ENCODE peak calls at places on chromosomes 6 and 20, in four cellular contexts. J is astrocyte of the cerebellum, T is SK-N-SH, I is tibial artery. C is an unnamed sample.

GRCh38 chr6:110877154-110877564 is 2.6 kb downstream of the AMD1 start:
- DNase-seq in J (no peak), I (no peak), T (no peak), C (no peak)

GRCh38 chr6:75155586-75155985 is 50.3 kb downstream of the COL12A1 start:
- DNase-seq in J (no peak), T (no peak), I (no peak), C (no peak)

GRCh38 chr6:101878554-101879276 is 485.2 kb downstream of the GRIK2 start:
- DNase-seq in J (no peak), T (no peak), I (no peak), C (no peak)

GRCh38 chr20:401682-402495 is 6.2 kb upstream of the RBCK1 start:
- DNase-seq in T (no peak), I (no peak), J (no peak), C (peak; percentile 100)

GRCh38 chr6:87944541-87944954 is 103.1 kb upstream of the SPACA1 start:
- DNase-seq in T (peak; percentile 10), I (peak; percentile 84), J (peak; percentile 12), C (no peak)

GRCh38 chr6:50899306-50899840 is 80.7 kb downstream of the TFAP2B start:
- DNase-seq in I (no peak), T (no peak), J (no peak), C (no peak)

GRCh38 chr20:50981714-50982048 is 23.1 kb downstream of the MOCS3 start:
- DNase-seq in T (no peak), I (no peak), J (no peak), C (no peak)

GRCh38 chr6:147283460-147283859 is 79.2 kb downstream of the STXBP5 start:
- DNase-seq in T (no peak), I (no peak), J (no peak), C (no peak)

GRCh38 chr6:168037242-168037641 is 39.8 kb downstream of the KIF25 start:
- DNase-seq in I (no peak), T (no peak), J (no peak), C (no peak)

GRCh38 chr20:10795286-10796026 is 121.7 kb upstream of the JAG1 start:
- DNase-seq in I (no peak), J (no peak), T (no peak), C (no peak)

GRCh38 chr6:71403422-71404134 is 115.0 kb downstream of the OGFRL1 start:
- DNase-seq in I (no peak), T (no peak), J (no peak), C (no peak)

GRCh38 chr6:31479933-31480535 is 17.9 kb upstream of the MICB start:
- DNase-seq in I (no peak), T (no peak), J (no peak), C (no peak)

GRCh38 chr6:12126051-12126450 is 113.9 kb downstream of the HIVEP1 start:
- DNase-seq in I (no peak), J (no peak), T (no peak), C (no peak)

GRCh38 chr6:168127384-168127868 is 48.4 kb upstream of the FRMD1 start:
- DNase-seq in I (no peak), J (no peak), T (no peak), C (no peak)

GRCh38 chr20:48760403-48760889 is 67.4 kb downstream of the PREX1 start:
- DNase-seq in I (no peak), T (no peak), J (no peak), C (no peak)

GRCh38 chr6:42306439-42307140 is 88.9 kb upstream of the MRPS10 start:
- DNase-seq in T (no peak), I (no peak), J (no peak), C (no peak)

GRCh38 chr6:145960918-145961604 is 3.1 kb downstream of the SHPRH start:
- DNase-seq in I (no peak), T (no peak), J (peak; percentile 81), C (no peak)

GRCh38 chr6:128438311-128438916 is 82.0 kb downstream of the PTPRK start:
- DNase-seq in J (no peak), T (no peak), I (no peak), C (no peak)

GRCh38 chr6:35801148-35801547 is 4.0 kb upstream of the LHFPL5 start:
- DNase-seq in T (no peak), J (no peak), I (no peak), C (no peak)

GRCh38 chr6:35808688-35809087 is 3.5 kb downstream of the LHFPL5 start:
- DNase-seq in J (no peak), T (no peak), I (no peak), C (no peak)

GRCh38 chr6:35810831-35811698 is 5.9 kb downstream of the LHFPL5 start:
- DNase-seq in T (no peak), J (no peak), I (no peak), C (peak; percentile 86)

DNA sequence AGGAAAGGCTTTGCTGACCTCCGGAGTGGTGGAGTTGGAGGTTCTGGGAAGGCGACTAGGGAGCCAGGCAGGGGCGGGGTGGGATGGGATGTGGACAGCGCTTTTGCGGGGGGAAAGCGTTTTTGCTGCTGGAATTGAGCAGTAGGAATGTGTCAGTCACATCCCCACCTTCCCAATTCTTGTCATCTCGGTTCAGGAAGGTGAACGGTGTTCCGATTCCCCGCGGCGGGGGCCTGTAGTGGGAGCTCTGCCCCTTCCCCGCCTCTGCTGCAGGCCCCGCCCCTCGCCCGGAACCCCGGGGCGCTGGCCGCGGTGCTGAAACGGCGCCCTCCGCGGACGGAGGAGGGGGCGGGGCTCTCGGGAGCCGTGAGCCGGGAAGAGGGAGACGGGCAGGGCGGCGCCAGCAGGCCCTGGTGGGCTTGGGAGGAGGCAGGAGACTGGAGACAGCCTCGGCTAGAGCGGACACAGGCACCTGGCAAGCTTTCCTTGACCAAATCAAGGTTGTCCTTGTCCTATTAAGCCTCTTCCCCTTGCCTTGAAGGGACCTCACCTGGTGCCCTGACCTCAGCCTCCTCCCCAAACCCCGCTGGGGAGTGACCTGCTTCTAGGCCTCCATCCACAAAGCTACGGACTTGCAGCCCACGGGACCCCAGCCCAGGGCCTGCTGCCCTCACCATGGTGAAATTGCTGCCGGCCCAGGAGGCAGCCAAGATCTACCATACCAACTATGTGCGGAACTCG is at the start of gene LHFPL5:
- DNase-seq in I (no peak), T (peak; percentile 95), J (no peak), C (no peak)
- H3K4me3 ChIP-seq in I (no peak within 1 kb of the TSS), T (peak within 1 kb of the TSS; percentile 43), J (peak within 1 kb of the TSS; percentile 23), C (peak within 1 kb of the TSS; percentile 49)

DNA sequence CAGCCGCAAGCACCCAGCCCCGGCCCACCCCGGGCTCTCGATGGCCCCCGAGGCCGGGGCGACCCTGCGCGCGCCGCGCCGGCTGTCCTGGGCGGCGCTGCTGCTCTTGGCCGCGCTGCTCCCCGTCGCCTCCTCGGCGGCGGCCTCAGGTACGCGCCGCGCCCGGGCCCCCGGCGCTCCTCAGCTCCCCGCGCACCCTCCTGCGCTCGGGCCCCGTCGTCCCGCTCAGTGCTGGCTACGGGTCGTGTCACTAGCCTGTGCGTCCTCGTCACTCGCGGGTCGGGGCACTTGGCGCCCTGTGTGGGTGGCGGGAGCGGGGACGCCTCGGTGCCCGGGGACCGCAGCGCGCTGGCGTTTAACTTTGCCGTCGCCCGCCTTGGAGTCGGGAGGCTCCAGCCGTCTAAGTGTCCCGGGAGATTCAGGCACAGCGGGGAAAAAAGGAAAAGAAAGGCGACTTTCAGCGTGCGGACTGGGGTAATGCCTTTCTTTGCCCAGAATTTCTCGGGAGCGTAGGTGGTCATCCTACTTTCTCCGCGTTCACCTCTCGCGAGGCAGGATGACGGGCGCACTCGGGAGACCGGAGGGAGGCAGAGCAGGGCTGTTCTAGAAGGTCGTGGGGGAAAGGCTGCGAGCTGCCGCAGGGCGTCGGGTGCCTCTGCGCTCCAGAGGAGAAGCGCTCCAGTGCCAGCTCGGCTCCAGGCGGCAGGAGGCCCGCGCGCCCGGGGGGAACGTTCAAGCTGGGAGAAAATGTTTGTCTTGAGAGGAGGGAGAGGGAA is 545 bp downstream of the FNDC1 start:
- DNase-seq in I (no peak), T (peak; percentile 47), J (peak; percentile 37), C (no peak)
- H3K4me3 ChIP-seq in I (peak overlapping the region; percentile 55), T (no peak overlapping the region), J (peak overlapping the region; percentile 51), C (peak overlapping the region; percentile 43)

DNA sequence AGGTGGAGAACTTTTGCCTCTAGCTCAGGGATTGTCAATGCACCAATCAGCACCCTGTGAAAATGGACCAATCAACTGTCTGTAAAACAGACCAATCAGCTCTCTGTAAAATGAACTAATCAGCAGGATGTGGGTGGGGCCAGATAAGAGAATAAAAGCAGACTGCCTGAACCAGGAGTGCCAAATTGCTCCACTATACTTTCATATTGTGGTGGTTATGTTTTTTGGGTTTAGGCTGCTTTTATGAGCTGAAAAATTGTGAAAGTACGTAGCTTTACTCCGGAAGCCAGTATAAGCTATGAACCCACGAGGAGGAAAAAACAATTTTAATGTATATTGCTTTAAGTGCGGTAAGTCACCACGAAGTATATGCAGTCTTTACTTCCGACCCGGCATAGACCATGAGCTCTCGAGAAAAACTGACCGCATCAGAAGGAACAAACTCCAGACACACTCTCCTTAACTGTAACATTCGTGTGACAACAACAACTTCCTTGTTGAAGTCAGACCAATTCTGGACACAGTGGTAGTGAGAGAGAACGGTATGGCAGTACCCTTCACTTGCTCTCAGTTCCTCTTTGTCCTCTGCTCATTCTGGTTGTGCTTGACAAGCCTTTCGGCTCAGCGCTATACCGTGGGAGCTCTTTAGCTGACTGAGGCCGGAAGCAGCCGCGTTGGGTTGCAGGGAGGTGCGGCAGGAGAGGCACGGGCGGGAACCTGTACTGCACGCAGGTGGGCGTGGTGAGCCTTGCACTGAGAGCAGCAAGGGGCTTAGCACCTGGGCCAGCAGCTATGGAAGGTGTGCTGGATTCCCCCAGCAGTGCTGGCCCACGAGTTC is 81.9 kb upstream of the E2F3 start:
- DNase-seq in I (peak; percentile 30), J (no peak), T (no peak), C (no peak)
- H3K4me3 ChIP-seq in I (no peak overlapping the region), J (no peak overlapping the region), T (no peak overlapping the region), C (no peak overlapping the region)

GRCh38 chr6:143744593-143745151 is 66.9 kb downstream of the PHACTR2 start:
- DNase-seq in T (no peak), J (no peak), I (no peak), C (no peak)

GRCh38 chr6:143746202-143747119 is 68.7 kb downstream of the PHACTR2 start:
- DNase-seq in J (no peak), T (no peak), I (no peak), C (no peak)

GRCh38 chr6:143743256-143744166 is 65.7 kb downstream of the PHACTR2 start:
- DNase-seq in T (no peak), I (no peak), J (peak; percentile 27), C (no peak)

GRCh38 chr6:143747347-143747842 is 69.6 kb downstream of the PHACTR2 start:
- DNase-seq in J (no peak), I (no peak), T (no peak), C (no peak)

GRCh38 chr6:143745160-143746133 is 67.7 kb downstream of the PHACTR2 start:
- DNase-seq in T (peak; percentile 19), J (peak; percentile 80), I (no peak), C (peak; percentile 48)
- H3K4me3 ChIP-seq in T (no peak overlapping the region), J (peak overlapping the region; percentile 7), I (peak overlapping the region; percentile 24), C (peak overlapping the region; percentile 31)

DNA sequence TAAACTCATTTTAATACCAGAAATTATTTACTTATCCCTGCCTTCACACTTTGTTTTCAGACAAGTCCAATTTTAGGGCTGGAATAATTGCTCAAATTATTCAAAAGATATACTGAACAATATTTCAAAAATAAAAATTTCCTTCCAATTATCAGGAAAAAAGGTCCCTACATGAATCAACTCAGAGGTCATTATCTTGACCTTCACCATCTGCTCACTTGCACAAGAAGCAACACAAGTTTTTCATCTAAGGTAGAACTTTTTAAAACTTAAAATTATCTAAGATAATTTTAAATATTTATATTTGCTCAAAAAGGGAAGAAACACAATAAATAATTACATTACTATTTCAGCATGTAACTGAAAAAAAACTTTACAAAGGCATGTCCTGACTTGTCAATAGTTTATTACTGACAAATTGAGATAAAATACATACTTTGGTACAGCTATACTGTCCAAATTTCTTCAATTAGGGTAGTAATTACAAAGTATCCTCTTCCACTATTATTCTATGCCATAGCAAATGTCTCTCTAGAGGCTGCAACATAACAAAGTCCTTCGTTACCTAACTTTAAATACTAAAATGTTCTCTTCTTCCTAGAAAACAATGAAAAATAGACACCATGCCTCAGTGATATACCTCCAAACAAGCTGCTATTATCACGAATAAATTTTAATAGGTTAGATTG is 2.4 kb downstream of the CEP85L start:
- DNase-seq in J (no peak), T (no peak), I (no peak), C (no peak)
- H3K4me3 ChIP-seq in J (peak overlapping the region; percentile 88), T (peak overlapping the region; percentile 96), I (no peak overlapping the region), C (peak overlapping the region; percentile 90)

GRCh38 chr20:17665756-17666155 is 16.3 kb downstream of the RRBP1 start:
- DNase-seq in I (no peak), J (no peak), T (no peak), C (no peak)
- H3K4me3 ChIP-seq in I (no peak overlapping the region), J (no peak overlapping the region), T (no peak overlapping the region), C (no peak overlapping the region)